ENCODE peak calls at places on chromosomes 7 and 10, in six cellular contexts. J, T, M, Z, O and N are unnamed samples.

GRCh38 chr7:144821069-144821468 is 14.8 kb downstream of the TPK1 start:
- DNase-seq in J (no peak), T (no peak), M (no peak), Z (no peak), O (no peak), N (no peak)

GRCh38 chr10:91598211-91598981 is 34.5 kb downstream of the PPP1R3C start:
- DNase-seq in J (peak), T (no peak), M (no peak), Z (no peak), O (no peak), N (no peak)

GRCh38 chr10:98790817-98791216 is 344.1 kb upstream of the HPS1 start:
- DNase-seq in J (peak), T (no peak), M (no peak), Z (no peak), O (no peak), N (no peak)

GRCh38 chr7:94315011-94315410 is 79.7 kb upstream of the COL1A2 start:
- DNase-seq in J (no peak), T (no peak), M (no peak), Z (no peak), O (no peak), N (no peak)

GRCh38 chr10:132670546-132670945 is 115.4 kb downstream of the NKX6-2 start:
- DNase-seq in J (no peak), T (no peak), M (no peak), Z (no peak), O (no peak), N (no peak)

GRCh38 chr10:71454347-71454746 is 57.6 kb downstream of the CDH23 start:
- DNase-seq in J (no peak), T (no peak), M (no peak), Z (no peak), O (no peak), N (no peak)

GRCh38 chr7:844514-844913 is 12.2 kb downstream of the SUN1 start:
- DNase-seq in J (no peak), T (no peak), M (no peak), Z (no peak), O (no peak), N (no peak)

GRCh38 chr10:91919651-91920050 is 3.9 kb upstream of the BTAF1 start:
- DNase-seq in J (no peak), T (no peak), M (no peak), Z (no peak), O (no peak), N (no peak)

GRCh38 chr10:129777687-129778086 is 186.4 kb downstream of the EBF3 start:
- DNase-seq in J (no peak), T (no peak), M (no peak), Z (no peak), O (no peak), N (no peak)

GRCh38 chr10:93921338-93921737 is 27.6 kb downstream of the SLC35G1 start:
- DNase-seq in J (no peak), T (no peak), M (no peak), Z (no peak), O (no peak), N (no peak)

GRCh38 chr10:55892276-55892675 is 468.8 kb downstream of the ZWINT start:
- DNase-seq in J (no peak), T (no peak), M (no peak), Z (no peak), O (no peak), N (no peak)

GRCh38 chr10:92880233-92880861 is 32.0 kb downstream of the EXOC6 start:
- DNase-seq in J (peak), T (peak), M (no peak), Z (no peak), O (no peak), N (no peak)

GRCh38 chr7:155510975-155511595 is 35.3 kb downstream of the CNPY1 start:
- DNase-seq in J (no peak), T (no peak), M (no peak), Z (no peak), O (no peak), N (no peak)

GRCh38 chr7:140876519-140877248 is 48.0 kb downstream of the BRAF start:
- DNase-seq in J (peak), T (no peak), M (no peak), Z (no peak), O (no peak), N (no peak)

GRCh38 chr7:55483061-55483460 is 89.2 kb downstream of the VOPP1 start:
- DNase-seq in J (no peak), T (no peak), M (no peak), Z (no peak), O (no peak), N (no peak)

GRCh38 chr7:159118220-159118595 is 26.5 kb downstream of the VIPR2 start:
- DNase-seq in J (no peak), T (no peak), M (no peak), Z (no peak), O (no peak), N (no peak)

GRCh38 chr7:73565675-73566342 is 8.3 kb upstream of the BCL7B start:
- DNase-seq in J (no peak), T (no peak), M (no peak), Z (no peak), O (no peak), N (no peak)

GRCh38 chr7:97145068-97145467 is 27.6 kb downstream of the SDHAF3 start:
- DNase-seq in J (peak), T (no peak), M (no peak), Z (no peak), O (no peak), N (no peak)

GRCh38 chr10:132112611-132113010 is 46.9 kb downstream of the JAKMIP3 start:
- DNase-seq in J (no peak), T (no peak), M (peak), Z (no peak), O (peak), N (no peak)

GRCh38 chr10:60629332-60629731 is 148.9 kb upstream of the CDK1 start:
- DNase-seq in J (no peak), T (no peak), M (no peak), Z (no peak), O (no peak), N (no peak)

GRCh38 chr7:38873433-38873832 is 35.6 kb downstream of the VPS41 start:
- DNase-seq in J (peak), T (no peak), M (no peak), Z (no peak), O (no peak), N (no peak)

GRCh38 chr10:127198307-127198706 is 1.9 kb upstream of the INSYN2A start:
- DNase-seq in J (no peak), T (no peak), M (no peak), Z (no peak), O (no peak), N (no peak)
- TF ChIP-seq CTCF in J (no peak), T (no peak), M (no peak), Z (no peak), O (no peak), N (no peak)

GRCh38 chr7:32602470-32602869 is 107.2 kb downstream of the AVL9 start:
- DNase-seq in J (no peak), T (no peak), M (no peak), Z (no peak), O (no peak), N (no peak)

GRCh38 chr7:32609463-32609862 is 114.2 kb downstream of the AVL9 start:
- DNase-seq in J (no peak), T (no peak), M (no peak), Z (no peak), O (no peak), N (no peak)

GRCh38 chr7:32605032-32605431 is 109.7 kb downstream of the AVL9 start:
- DNase-seq in J (no peak), T (no peak), M (no peak), Z (no peak), O (no peak), N (no peak)
- TF ChIP-seq CTCF in J (no peak), T (no peak), M (no peak), Z (no peak), O (no peak), N (no peak)

DNA sequence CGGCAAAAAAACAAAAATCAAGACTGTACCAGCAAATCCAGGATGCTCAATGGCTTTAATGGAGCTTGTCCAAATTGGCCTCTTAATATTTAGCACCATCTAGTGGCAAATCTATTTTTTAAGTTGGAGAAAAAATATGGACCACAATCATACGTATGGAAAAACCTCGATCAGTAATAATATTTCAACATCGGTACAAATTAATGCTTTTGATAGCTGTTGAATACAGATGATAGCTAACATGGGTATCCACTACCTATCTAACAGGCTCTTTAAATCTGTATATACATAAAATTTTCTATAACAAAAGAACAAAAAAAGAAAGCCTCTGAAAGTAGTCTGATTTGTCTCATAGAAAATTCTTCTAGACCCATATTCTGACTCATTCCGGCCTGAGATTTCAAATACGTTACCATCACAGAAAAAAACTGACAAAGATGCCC is 29.2 kb downstream of the COA1 start:
- DNase-seq in J (peak), T (no peak), M (no peak), Z (no peak), O (no peak), N (no peak)
- TF ChIP-seq CTCF in J (peak), T (peak), M (peak), Z (peak), O (peak), N (no peak)

DNA sequence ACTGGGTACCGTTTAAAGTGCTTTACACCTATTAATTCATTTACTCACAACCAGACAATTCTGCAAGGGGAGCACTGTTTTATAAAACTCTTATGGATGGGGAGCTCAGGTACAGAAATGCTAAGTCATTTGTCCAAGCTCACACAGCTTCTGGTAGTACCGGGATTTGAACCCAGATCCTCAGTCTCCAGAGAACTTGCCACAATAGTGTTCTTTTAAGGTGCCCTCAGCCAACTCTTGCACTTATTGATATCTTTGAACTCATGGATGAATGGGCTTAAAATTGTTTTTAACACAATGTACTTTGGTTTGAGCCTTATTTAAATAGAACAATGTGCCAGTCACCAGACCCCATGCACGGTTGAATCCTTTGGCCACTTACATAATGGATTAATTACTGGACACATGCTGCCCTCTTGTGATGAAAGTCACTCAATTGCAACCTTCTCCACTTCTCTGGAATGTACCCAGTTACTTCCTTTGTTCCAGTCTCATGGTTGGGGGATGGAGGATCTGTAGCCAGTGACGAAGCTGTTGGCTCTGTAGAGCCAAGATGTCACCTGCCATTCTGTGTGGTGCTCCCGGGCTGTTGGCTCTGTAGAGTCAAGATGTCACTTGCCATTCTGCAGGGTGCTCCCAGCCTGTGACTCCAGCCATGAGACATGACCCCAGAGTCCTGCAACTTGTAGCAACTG is 65.6 kb downstream of the NOD1 start:
- DNase-seq in J (peak), T (peak), M (no peak), Z (no peak), O (peak), N (no peak)
- TF ChIP-seq CTCF in J (peak), T (peak), M (peak), Z (peak), O (peak), N (no peak)

GRCh38 chr10:43408331-43408709 is 666 bp downstream of the HNRNPF start:
- DNase-seq in J (peak), T (peak), M (no peak), Z (no peak), O (no peak), N (no peak)
- TF ChIP-seq CTCF in J (peak), T (no peak), M (no peak), Z (peak), O (no peak), N (no peak)

GRCh38 chr7:48101880-48102448 is 12.9 kb downstream of the UPP1 start:
- DNase-seq in J (no peak), T (no peak), M (no peak), Z (no peak), O (no peak), N (no peak)
- TF ChIP-seq CTCF in J (no peak), T (no peak), M (no peak), Z (peak), O (no peak), N (no peak)

DNA sequence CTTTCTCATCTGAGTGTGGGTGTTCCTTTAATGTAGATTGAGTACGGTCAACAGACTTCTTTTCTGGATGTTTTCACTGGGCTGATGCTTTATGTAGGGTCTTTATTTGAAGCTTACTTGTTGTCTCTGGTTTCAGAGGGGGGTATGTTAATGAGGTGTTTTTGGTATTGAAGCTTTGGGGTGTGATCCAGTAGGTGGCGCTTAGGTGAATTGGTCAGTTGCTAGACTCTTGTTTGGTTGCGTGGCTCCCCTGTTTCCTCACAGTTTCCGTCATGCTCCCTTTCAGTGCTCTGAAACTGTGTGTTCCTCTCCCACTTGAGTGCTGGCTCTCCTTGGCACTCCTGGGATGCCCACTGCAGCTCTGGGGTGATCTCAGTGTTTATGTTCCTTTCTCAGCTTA is 80.8 kb downstream of the FANK1 start:
- DNase-seq in J (no peak), T (no peak), M (no peak), Z (no peak), O (no peak), N (no peak)
- TF ChIP-seq CTCF in J (no peak), T (no peak), M (no peak), Z (no peak), O (no peak), N (no peak)

GRCh38 chr10:111243126-111243525 is 166.3 kb downstream of the ADRA2A start:
- DNase-seq in J (no peak), T (no peak), M (no peak), Z (no peak), O (no peak), N (no peak)
- TF ChIP-seq CTCF in J (no peak), T (no peak), M (no peak), Z (no peak), O (no peak), N (no peak)

DNA sequence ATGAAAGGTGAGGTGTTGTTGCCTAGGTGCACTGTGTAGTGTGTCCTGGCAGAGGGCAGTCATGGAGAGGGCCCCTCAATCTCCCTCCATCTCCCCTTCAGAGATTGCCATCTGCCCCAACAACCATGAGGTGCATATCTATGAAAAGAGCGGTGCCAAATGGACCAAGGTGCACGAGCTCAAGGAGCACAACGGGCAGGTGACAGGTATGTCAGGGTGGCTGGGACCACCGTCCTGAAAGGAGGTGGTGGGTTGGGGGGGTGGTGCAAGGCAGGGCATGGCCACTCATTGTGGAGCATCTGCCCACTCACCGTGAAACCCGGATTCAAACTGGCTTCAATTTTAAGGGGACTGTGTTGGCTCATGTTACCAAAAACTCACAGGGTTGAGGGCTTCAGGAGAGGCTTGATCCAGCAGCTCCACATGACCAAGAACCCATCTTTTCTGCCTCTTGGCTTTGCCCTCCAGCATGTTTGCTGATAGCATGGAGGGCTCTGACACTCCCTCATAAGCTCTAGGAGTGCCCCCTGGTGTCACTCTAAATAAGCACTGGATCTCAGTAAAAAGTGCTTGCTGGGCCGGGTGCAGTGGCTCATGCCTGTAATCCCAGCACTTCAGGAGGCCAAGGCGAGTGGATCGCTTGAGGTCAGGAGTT is 12.2 kb downstream of the ARPC1B start:
- DNase-seq in J (no peak), T (no peak), M (no peak), Z (peak), O (no peak), N (no peak)
- TF ChIP-seq CTCF in J (no peak), T (peak), M (no peak), Z (no peak), O (no peak), N (no peak)

GRCh38 chr10:29146311-29146710 is 142.6 kb upstream of the LYZL1 start:
- DNase-seq in J (no peak), T (no peak), M (no peak), Z (no peak), O (no peak), N (no peak)
- TF ChIP-seq CTCF in J (no peak), T (no peak), M (no peak), Z (no peak), O (no peak), N (no peak)